ENCODE peak calls at places on chromosome 2, in four cellular contexts. O is PC-9, Q is cardiac fibroblast, W is A549. J is an unnamed sample.

GRCh38 chr2:191441761-191442160 is 196.6 kb downstream of the MYO1B start:
- DNase-seq in O (no peak), Q (peak), W (no peak), J (no peak)

GRCh38 chr2:234191819-234192407 is 141.4 kb downstream of the SPP2 start:
- DNase-seq in O (no peak), Q (peak), W (peak), J (no peak)

GRCh38 chr2:222398446-222398885 is 25.9 kb upstream of the SGPP2 start:
- DNase-seq in O (no peak), Q (peak), W (no peak), J (no peak)

GRCh38 chr2:158973511-158973956 is 5.1 kb downstream of the TANC1 start:
- DNase-seq in O (no peak), Q (no peak), W (no peak), J (no peak)

GRCh38 chr2:122062506-122062905 is 307.1 kb downstream of the TSN start:
- DNase-seq in O (no peak), Q (no peak), W (no peak), J (no peak)

GRCh38 chr2:214378455-214379103 is 32.3 kb upstream of the VWC2L start:
- DNase-seq in O (peak), Q (no peak), W (no peak), J (no peak)

GRCh38 chr2:193476171-193476800 is 1281.6 kb upstream of the TMEFF2 start:
- DNase-seq in O (peak), Q (peak), W (no peak), J (no peak)

GRCh38 chr2:113826346-113827285 is 63.3 kb upstream of the ACTR3 start:
- DNase-seq in O (no peak), Q (no peak), W (no peak), J (peak)

GRCh38 chr2:58971511-58971910 is 730.4 kb upstream of the FANCL start:
- DNase-seq in O (peak), Q (no peak), W (no peak), J (no peak)

GRCh38 chr2:84827978-84828575 is 52.8 kb downstream of the TRABD2A start:
- DNase-seq in O (no peak), Q (no peak), W (no peak), J (no peak)

GRCh38 chr2:72573232-72573631 is 252.6 kb downstream of the EXOC6B start:
- DNase-seq in O (no peak), Q (peak), W (no peak), J (no peak)

GRCh38 chr2:5915926-5916325 is 223.7 kb downstream of the SOX11 start:
- DNase-seq in O (no peak), Q (no peak), W (no peak), J (peak)

GRCh38 chr2:29629495-29629894 is 291.9 kb downstream of the ALK start:
- DNase-seq in O (no peak), Q (no peak), W (no peak), J (no peak)

GRCh38 chr2:74179063-74179865 is 585 bp upstream of the MOB1A start:
- DNase-seq in O (peak), Q (no peak), W (no peak), J (no peak)

GRCh38 chr2:84885111-84885510 is 4.2 kb upstream of the TRABD2A start:
- DNase-seq in O (no peak), Q (no peak), W (no peak), J (no peak)

GRCh38 chr2:108536133-108536780 is 2.0 kb downstream of the LIMS1 start:
- DNase-seq in O (no peak), Q (peak), W (no peak), J (no peak)

GRCh38 chr2:101230541-101230993 is 22.1 kb upstream of the CNOT11 start:
- DNase-seq in O (no peak), Q (peak), W (no peak), J (no peak)

GRCh38 chr2:237700583-237701032 is 73.2 kb downstream of the LRRFIP1 start:
- DNase-seq in O (no peak), Q (peak), W (no peak), J (no peak)

GRCh38 chr2:99572380-99572779 is 82.6 kb upstream of the REV1 start:
- DNase-seq in O (peak), Q (no peak), W (no peak), J (no peak)

GRCh38 chr2:66236816-66237469 is 198.0 kb upstream of the MEIS1 start:
- DNase-seq in O (no peak), Q (no peak), W (no peak), J (no peak)

GRCh38 chr2:145652992-145653545 is 1133.2 kb upstream of the ZEB2 start:
- DNase-seq in O (no peak), Q (peak), W (no peak), J (no peak)

GRCh38 chr2:103008586-103008985 is 246.8 kb downstream of the TMEM182 start:
- DNase-seq in O (no peak), Q (no peak), W (no peak), J (no peak)

GRCh38 chr2:224062481-224063307 is 23.6 kb upstream of the SERPINE2 start:
- DNase-seq in O (no peak), Q (no peak), W (no peak), J (no peak)

GRCh38 chr2:2187196-2187595 is 143.9 kb downstream of the MYT1L start:
- DNase-seq in O (no peak), Q (no peak), W (no peak), J (no peak)

GRCh38 chr2:128026422-128027277 is 1.2 kb downstream of the SAP130 start:
- DNase-seq in O (no peak), Q (peak), W (no peak), J (no peak)